ENCODE peak calls at places on chromosomes 1 and 21, in ten cellular contexts. One of them, this sample, is unnamed.

GRCh38 chr1:33377013-33377412 is 53.9 kb downstream of the PHC2 start:
- DNase-seq in lung: no peak
- DNase-seq in T follicular helper cell: no peak
- DNase-seq in PC-3: no peak
- DNase-seq in skeletal muscle cell: no peak
- DNase-seq in GM13977: no peak
- DNase-seq in HT-29: peak
- DNase-seq in astrocyte of the spinal cord: no peak
- DNase-seq in G401: no peak
- DNase-seq in naive thymus-derived CD8-positive, alpha-beta T cell: no peak
- DNase-seq in this sample: no peak

GRCh38 chr1:178189814-178190213 is 95.9 kb downstream of the RASAL2 start:
- DNase-seq in lung: no peak
- DNase-seq in T follicular helper cell: no peak
- DNase-seq in PC-3: peak
- DNase-seq in skeletal muscle cell: no peak
- DNase-seq in GM13977: peak
- DNase-seq in HT-29: peak
- DNase-seq in astrocyte of the spinal cord: no peak
- DNase-seq in G401: peak
- DNase-seq in naive thymus-derived CD8-positive, alpha-beta T cell: no peak
- DNase-seq in this sample: peak

GRCh38 chr1:68904472-68904871 is 407.6 kb upstream of the DEPDC1 start:
- DNase-seq in lung: no peak
- DNase-seq in T follicular helper cell: no peak
- DNase-seq in PC-3: no peak
- DNase-seq in skeletal muscle cell: no peak
- DNase-seq in GM13977: no peak
- DNase-seq in HT-29: no peak
- DNase-seq in astrocyte of the spinal cord: peak
- DNase-seq in G401: no peak
- DNase-seq in naive thymus-derived CD8-positive, alpha-beta T cell: no peak
- DNase-seq in this sample: no peak

GRCh38 chr1:12147116-12147753 is 19.6 kb upstream of the TNFRSF1B start:
- DNase-seq in lung: no peak
- DNase-seq in T follicular helper cell: no peak
- DNase-seq in PC-3: no peak
- DNase-seq in skeletal muscle cell: no peak
- DNase-seq in GM13977: no peak
- DNase-seq in HT-29: no peak
- DNase-seq in astrocyte of the spinal cord: no peak
- DNase-seq in G401: no peak
- DNase-seq in naive thymus-derived CD8-positive, alpha-beta T cell: no peak
- DNase-seq in this sample: no peak

GRCh38 chr1:240282061-240282830 is 190.6 kb downstream of the FMN2 start:
- DNase-seq in lung: peak
- DNase-seq in T follicular helper cell: no peak
- DNase-seq in PC-3: peak
- DNase-seq in skeletal muscle cell: no peak
- DNase-seq in GM13977: no peak
- DNase-seq in HT-29: no peak
- DNase-seq in astrocyte of the spinal cord: no peak
- DNase-seq in G401: peak
- DNase-seq in naive thymus-derived CD8-positive, alpha-beta T cell: no peak
- DNase-seq in this sample: no peak

GRCh38 chr1:44318097-44319088 is 36.7 kb downstream of the ERI3 start:
- DNase-seq in lung: peak
- DNase-seq in T follicular helper cell: peak
- DNase-seq in PC-3: peak
- DNase-seq in skeletal muscle cell: peak
- DNase-seq in GM13977: peak
- DNase-seq in HT-29: peak
- DNase-seq in astrocyte of the spinal cord: peak
- DNase-seq in G401: peak
- DNase-seq in naive thymus-derived CD8-positive, alpha-beta T cell: peak
- DNase-seq in this sample: peak

GRCh38 chr1:44594871-44595735 is 79.2 kb downstream of the TMEM53 start:
- DNase-seq in lung: peak
- DNase-seq in T follicular helper cell: peak
- DNase-seq in PC-3: peak
- DNase-seq in skeletal muscle cell: no peak
- DNase-seq in GM13977: peak
- DNase-seq in HT-29: peak
- DNase-seq in astrocyte of the spinal cord: peak
- DNase-seq in G401: peak
- DNase-seq in naive thymus-derived CD8-positive, alpha-beta T cell: peak
- DNase-seq in this sample: peak

GRCh38 chr21:42515708-42516502 is 2.3 kb downstream of the SLC37A1 start:
- DNase-seq in lung: peak
- DNase-seq in T follicular helper cell: no peak
- DNase-seq in PC-3: peak
- DNase-seq in skeletal muscle cell: no peak
- DNase-seq in GM13977: no peak
- DNase-seq in HT-29: peak
- DNase-seq in astrocyte of the spinal cord: no peak
- DNase-seq in G401: peak
- DNase-seq in naive thymus-derived CD8-positive, alpha-beta T cell: no peak
- DNase-seq in this sample: no peak

GRCh38 chr1:89908993-89909436 is 85.9 kb upstream of the ZNF326 start:
- DNase-seq in lung: no peak
- DNase-seq in T follicular helper cell: no peak
- DNase-seq in PC-3: peak
- DNase-seq in skeletal muscle cell: peak
- DNase-seq in GM13977: peak
- DNase-seq in HT-29: no peak
- DNase-seq in astrocyte of the spinal cord: no peak
- DNase-seq in G401: no peak
- DNase-seq in naive thymus-derived CD8-positive, alpha-beta T cell: no peak
- DNase-seq in this sample: no peak

GRCh38 chr21:34687065-34687464 is 18.3 kb downstream of the CLIC6 start:
- DNase-seq in lung: no peak
- DNase-seq in T follicular helper cell: no peak
- DNase-seq in PC-3: no peak
- DNase-seq in skeletal muscle cell: peak
- DNase-seq in GM13977: no peak
- DNase-seq in HT-29: no peak
- DNase-seq in astrocyte of the spinal cord: no peak
- DNase-seq in G401: no peak
- DNase-seq in naive thymus-derived CD8-positive, alpha-beta T cell: no peak
- DNase-seq in this sample: no peak

GRCh38 chr1:159338018-159338417 is 35.9 kb downstream of the FCER1A start:
- DNase-seq in lung: no peak
- DNase-seq in T follicular helper cell: no peak
- DNase-seq in PC-3: no peak
- DNase-seq in skeletal muscle cell: no peak
- DNase-seq in GM13977: no peak
- DNase-seq in HT-29: no peak
- DNase-seq in astrocyte of the spinal cord: no peak
- DNase-seq in G401: no peak
- DNase-seq in naive thymus-derived CD8-positive, alpha-beta T cell: no peak
- DNase-seq in this sample: no peak

GRCh38 chr1:229023651-229024295 is 247.1 kb upstream of the RAB4A start:
- DNase-seq in lung: no peak
- DNase-seq in T follicular helper cell: no peak
- DNase-seq in PC-3: no peak
- DNase-seq in skeletal muscle cell: no peak
- DNase-seq in GM13977: no peak
- DNase-seq in HT-29: no peak
- DNase-seq in astrocyte of the spinal cord: no peak
- DNase-seq in G401: peak
- DNase-seq in naive thymus-derived CD8-positive, alpha-beta T cell: no peak
- DNase-seq in this sample: no peak

This sample was measured in GM10248.